ENCODE peak calls at places on chromosomes 13 and 19, in four cellular contexts. Z, E, D and K are unnamed samples.

GRCh38 chr13:93325303-93326297 is 99.0 kb downstream of the GPC6 start:
- ATAC-seq in Z (no peak), E (no peak), D (no peak), K (peak)

GRCh38 chr13:79898202-79898826 is 417.4 kb downstream of the NDFIP2 start:
- ATAC-seq in Z (no peak), E (no peak), D (no peak), K (no peak)

GRCh38 chr19:38724380-38724854 is 19.9 kb downstream of the CAPN12 start:
- ATAC-seq in Z (no peak), E (no peak), D (no peak), K (no peak)

GRCh38 chr13:114054830-114055439 is 77.5 kb downstream of the RASA3 start:
- ATAC-seq in Z (peak), E (no peak), D (no peak), K (no peak)

GRCh38 chr19:49348305-49349188 is 13.3 kb downstream of the CD37 start:
- ATAC-seq in Z (no peak), E (no peak), D (no peak), K (peak)

GRCh38 chr13:95494082-95494681 is 58.3 kb upstream of the CLDN10 start:
- ATAC-seq in Z (peak), E (no peak), D (no peak), K (no peak)

GRCh38 chr19:5407356-5407755 is 47.9 kb upstream of the ZNRF4 start:
- ATAC-seq in Z (no peak), E (no peak), D (no peak), K (no peak)

GRCh38 chr19:58218899-58219298 is 9.8 kb upstream of the ZNF544 start:
- ATAC-seq in Z (peak), E (peak), D (peak), K (no peak)

GRCh38 chr19:35168261-35168660 is 13.7 kb downstream of the FXYD5 start:
- ATAC-seq in Z (no peak), E (no peak), D (no peak), K (no peak)

GRCh38 chr13:74056829-74057564 is 77.2 kb downstream of the KLF12 start:
- ATAC-seq in Z (no peak), E (no peak), D (no peak), K (no peak)

GRCh38 chr19:54352546-54352945 is 12.2 kb downstream of the LAIR1 start:
- ATAC-seq in Z (no peak), E (no peak), D (no peak), K (peak)

GRCh38 chr19:33580645-33581037 is 41.1 kb upstream of the CHST8 start:
- ATAC-seq in Z (no peak), E (no peak), D (no peak), K (no peak)